ENCODE peak calls at places on chromosome 20, in four cellular contexts. K, M, J and Z are unnamed samples.

GRCh38 chr20:23655551-23656211 is 17.9 kb upstream of the CST3 start:
- DNase-seq in K (peak), M (no peak), J (peak), Z (no peak)

GRCh38 chr20:50338479-50339195 is 148.0 kb downstream of the CEBPB start:
- DNase-seq in K (peak), M (peak), J (peak), Z (no peak)

GRCh38 chr20:23092861-23093543 is 6.9 kb upstream of the CD93 start:
- DNase-seq in K (no peak), M (no peak), J (no peak), Z (no peak)

GRCh38 chr20:35632539-35633115 is 17.0 kb downstream of the SPAG4 start:
- DNase-seq in K (no peak), M (no peak), J (no peak), Z (no peak)

GRCh38 chr20:46078954-46079353 is 10.8 kb downstream of the NCOA5 start:
- DNase-seq in K (no peak), M (no peak), J (no peak), Z (no peak)

GRCh38 chr20:58753267-58753928 is 60.8 kb downstream of the NPEPL1 start:
- DNase-seq in K (no peak), M (no peak), J (no peak), Z (no peak)

GRCh38 chr20:37335642-37336368 is 10.1 kb upstream of the SRC start:
- DNase-seq in K (no peak), M (no peak), J (no peak), Z (no peak)

GRCh38 chr20:51667491-51667890 is 100.7 kb downstream of the ATP9A start:
- DNase-seq in K (no peak), M (no peak), J (no peak), Z (no peak)

GRCh38 chr20:24382330-24382729 is 87.1 kb upstream of the SYNDIG1 start:
- DNase-seq in K (no peak), M (no peak), J (peak), Z (no peak)

DNA sequence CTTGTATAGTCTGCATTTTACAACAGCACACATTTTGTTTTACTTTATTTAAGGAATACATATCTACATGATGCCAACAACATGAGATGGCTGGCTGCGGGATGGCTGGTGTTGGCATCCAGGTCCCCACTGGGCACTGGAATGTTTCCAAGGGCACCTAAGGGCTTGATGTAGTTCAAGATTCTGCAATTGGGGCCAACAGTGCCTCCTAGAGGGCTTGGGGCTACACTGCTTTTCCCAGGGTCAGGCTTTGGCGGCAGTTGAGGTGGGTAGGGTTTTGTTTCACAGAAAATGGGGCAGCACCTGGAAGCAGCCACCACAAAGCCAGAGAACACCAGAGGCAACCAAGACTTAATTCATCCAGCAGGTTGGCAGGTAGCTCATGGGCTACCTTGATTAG is 202.2 kb upstream of the PRND start:
- DNase-seq in K (no peak), M (no peak), J (no peak), Z (no peak)
- TF ChIP-seq CTCF in K (peak), M (peak), J (peak), Z (peak)

DNA sequence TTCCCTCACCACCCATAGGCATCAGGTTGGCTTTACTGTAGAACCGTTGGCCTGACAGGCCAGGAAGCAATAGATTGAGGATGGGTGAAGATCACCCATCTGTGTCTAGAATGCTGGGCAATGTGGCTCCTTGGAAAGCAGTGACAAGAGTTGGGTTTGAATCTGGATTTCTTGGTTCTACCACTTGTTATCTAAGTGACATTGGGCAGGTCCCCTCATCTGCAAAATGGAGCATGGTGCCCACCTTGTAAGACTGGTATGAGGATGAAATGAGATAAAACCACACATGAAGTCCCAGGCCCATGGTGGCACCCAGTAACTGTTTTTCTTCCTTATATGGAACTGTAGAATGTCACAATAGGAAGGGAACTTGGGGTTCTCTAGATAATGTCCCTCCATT is 22.6 kb upstream of the SIRPB2 start:
- DNase-seq in K (no peak), M (no peak), J (no peak), Z (no peak)
- TF ChIP-seq CTCF in K (no peak), M (no peak), J (no peak), Z (no peak)

DNA sequence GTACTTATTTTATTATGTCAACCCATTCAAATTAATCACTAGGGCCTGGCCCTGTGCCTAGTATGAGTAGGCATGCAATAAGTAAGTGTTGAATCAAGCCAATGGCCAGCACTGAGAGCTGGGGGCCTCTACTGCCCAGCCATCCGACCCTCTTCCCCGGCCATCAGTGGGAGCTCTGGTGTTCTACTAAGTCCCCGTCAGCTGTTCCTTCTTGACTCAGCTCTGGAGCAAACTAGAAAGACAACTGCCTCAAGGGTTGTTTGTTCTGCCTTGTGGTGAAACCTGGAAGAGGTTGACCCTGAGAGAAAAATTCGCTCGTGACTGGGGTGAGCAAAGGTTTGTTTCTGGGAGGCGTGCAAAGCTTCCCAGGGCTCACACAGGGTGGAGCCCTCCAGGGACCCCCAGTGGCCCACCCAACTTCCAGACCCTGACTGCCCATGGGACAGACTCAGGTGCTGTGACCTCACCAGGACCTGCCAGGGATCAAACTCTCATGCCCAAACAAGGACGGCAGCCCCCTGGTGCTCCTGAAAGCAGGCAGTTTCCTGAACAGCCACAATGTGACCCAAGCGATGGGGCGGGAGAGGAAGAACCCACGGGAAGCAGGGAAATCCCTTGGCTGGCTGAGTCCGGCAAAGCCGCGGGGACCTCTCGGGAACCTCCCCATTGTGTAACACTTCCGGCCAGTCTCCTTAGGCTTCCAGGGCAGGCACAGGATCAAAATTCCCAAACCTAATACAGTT is 50.4 kb downstream of the BANF2 start:
- DNase-seq in K (peak), M (peak), J (no peak), Z (no peak)
- TF ChIP-seq CTCF in K (no peak), M (no peak), J (no peak), Z (no peak)

GRCh38 chr20:2400290-2400689 is 19.6 kb downstream of the TGM6 start:
- DNase-seq in K (no peak), M (no peak), J (no peak), Z (no peak)

GRCh38 chr20:2403291-2404052 is 22.8 kb downstream of the TGM6 start:
- DNase-seq in K (no peak), M (no peak), J (no peak), Z (no peak)

GRCh38 chr20:2401527-2401926 is 20.8 kb downstream of the TGM6 start:
- DNase-seq in K (no peak), M (no peak), J (no peak), Z (no peak)

GRCh38 chr20:2399390-2399789 is 18.7 kb downstream of the TGM6 start:
- DNase-seq in K (no peak), M (no peak), J (no peak), Z (no peak)

DNA sequence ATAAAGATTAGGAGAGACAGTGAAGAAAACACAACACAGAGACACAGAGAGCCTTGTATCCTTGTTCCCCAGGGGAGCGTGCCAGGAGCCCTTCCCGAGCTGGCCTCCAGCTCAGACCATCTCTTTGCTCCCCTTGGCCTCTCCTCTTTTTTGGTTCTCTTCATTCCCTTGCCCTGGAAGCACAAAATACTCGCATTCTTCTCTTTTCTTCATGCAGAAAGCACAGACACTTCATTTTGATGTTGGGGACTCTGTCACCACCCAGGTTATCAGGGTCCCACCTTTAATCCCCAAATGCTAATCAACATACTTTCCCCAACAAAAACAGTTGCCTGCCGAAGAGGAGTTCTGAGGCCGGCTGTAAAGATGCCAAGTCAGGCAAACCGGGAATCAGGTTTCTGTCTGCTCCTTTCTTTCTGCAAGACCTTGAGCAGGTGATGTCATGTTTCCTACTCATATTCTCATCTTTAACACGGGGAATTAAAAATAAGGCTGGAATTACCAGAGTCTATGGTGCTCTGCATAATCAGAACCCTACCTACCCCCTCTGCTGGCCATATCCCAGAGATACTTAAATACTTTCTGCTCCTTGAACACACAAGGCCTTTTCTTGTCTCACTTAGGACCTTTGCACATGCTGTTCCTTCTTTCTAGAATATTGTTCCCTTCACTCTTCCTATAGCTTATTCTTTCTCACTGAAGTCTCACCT is 21.7 kb downstream of the TGM6 start:
- DNase-seq in K (peak), M (peak), J (peak), Z (no peak)
- TF ChIP-seq CTCF in K (peak), M (peak), J (peak), Z (peak)

GRCh38 chr20:57398901-57399535 is 7.8 kb downstream of the RBM38 start:
- DNase-seq in K (no peak), M (no peak), J (no peak), Z (no peak)

GRCh38 chr20:57399587-57400261 is 8.5 kb downstream of the RBM38 start:
- DNase-seq in K (no peak), M (no peak), J (no peak), Z (no peak)

GRCh38 chr20:57400821-57401564 is 9.8 kb downstream of the RBM38 start:
- DNase-seq in K (no peak), M (no peak), J (no peak), Z (no peak)

GRCh38 chr20:57401565-57401918 is 10.3 kb downstream of the RBM38 start:
- DNase-seq in K (no peak), M (no peak), J (no peak), Z (no peak)

DNA sequence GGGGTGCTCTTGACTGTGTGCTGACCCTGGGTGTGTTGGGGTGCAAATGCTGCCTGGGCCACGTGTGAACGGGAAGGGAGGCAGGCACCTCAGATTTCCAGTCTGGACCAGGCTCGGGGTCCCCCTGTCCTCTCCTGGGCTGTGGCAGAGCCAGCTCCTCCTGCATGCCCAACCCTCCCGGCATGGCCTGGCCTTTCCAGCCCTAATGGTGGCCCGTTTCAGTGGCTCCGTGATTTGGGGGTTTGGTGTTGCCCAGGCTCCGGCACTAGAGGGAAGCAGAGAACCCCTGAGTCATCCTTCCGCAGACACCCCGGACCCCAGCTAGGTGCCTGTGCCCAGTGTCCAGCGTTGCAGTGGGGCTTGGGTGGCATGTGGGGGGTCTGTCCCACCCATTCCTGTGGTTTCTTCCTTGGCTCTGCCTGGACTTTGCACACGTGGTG is 9.1 kb downstream of the RBM38 start:
- DNase-seq in K (no peak), M (no peak), J (no peak), Z (no peak)
- TF ChIP-seq CTCF in K (no peak), M (no peak), J (no peak), Z (no peak)